ENCODE peak calls at places on chromosomes 1 and 21, in five cellular contexts. L is AG10803, T is aorta, A is mammary epithelial cell, F is mesendoderm. B is an unnamed sample.

GRCh38 chr21:42317341-42317741 is 2.1 kb upstream of the TFF3 start:
- DNase-seq in A (no peak), T (no peak), L (no peak), F (no peak), B (no peak)

GRCh38 chr1:94305704-94306103 is 68.3 kb upstream of the ARHGAP29 start:
- DNase-seq in L (peak; percentile 79), A (peak; percentile 87), F (no peak), T (no peak), B (peak; percentile 82)

GRCh38 chr21:33976980-33977720 is 61.5 kb upstream of the ATP5PO start:
- DNase-seq in F (no peak), L (no peak), A (no peak), T (no peak), B (no peak)

GRCh38 chr1:232509570-232509969 is 120.4 kb downstream of the SIPA1L2 start:
- DNase-seq in L (peak; percentile 8), A (no peak), F (peak; percentile 59), T (no peak), B (no peak)

GRCh38 chr1:7454052-7454815 is 316.9 kb upstream of the VAMP3 start:
- DNase-seq in F (peak; percentile 50), A (no peak), T (no peak), L (peak; percentile 16), B (no peak)

GRCh38 chr1:22186316-22186715 is 43.4 kb upstream of the WNT4 start:
- DNase-seq in L (no peak), A (no peak), F (no peak), T (no peak), B (no peak)

GRCh38 chr1:10236405-10237156 is 26.2 kb downstream of the KIF1B start:
- DNase-seq in L (peak; percentile 80), A (no peak), T (no peak), F (no peak), B (no peak)

GRCh38 chr1:54310439-54311328 is 95.5 kb downstream of the SSBP3 start:
- DNase-seq in A (peak; percentile 62), L (peak; percentile 28), T (no peak), F (peak; percentile 89), B (no peak)

GRCh38 chr1:78831731-78832360 is 174.7 kb downstream of the ADGRL4 start:
- DNase-seq in F (peak; percentile 17), L (peak; percentile 95), A (peak; percentile 92), T (no peak), B (peak; percentile 84)

GRCh38 chr1:4059270-4059669 is 159.2 kb upstream of the C1orf174 start:
- DNase-seq in L (no peak), T (no peak), F (no peak), A (no peak), B (no peak)

GRCh38 chr1:57279909-57280666 is 143.8 kb downstream of the DAB1 start:
- DNase-seq in A (peak; percentile 97), T (no peak), F (peak; percentile 12), L (no peak), B (peak; percentile 99)

DNA sequence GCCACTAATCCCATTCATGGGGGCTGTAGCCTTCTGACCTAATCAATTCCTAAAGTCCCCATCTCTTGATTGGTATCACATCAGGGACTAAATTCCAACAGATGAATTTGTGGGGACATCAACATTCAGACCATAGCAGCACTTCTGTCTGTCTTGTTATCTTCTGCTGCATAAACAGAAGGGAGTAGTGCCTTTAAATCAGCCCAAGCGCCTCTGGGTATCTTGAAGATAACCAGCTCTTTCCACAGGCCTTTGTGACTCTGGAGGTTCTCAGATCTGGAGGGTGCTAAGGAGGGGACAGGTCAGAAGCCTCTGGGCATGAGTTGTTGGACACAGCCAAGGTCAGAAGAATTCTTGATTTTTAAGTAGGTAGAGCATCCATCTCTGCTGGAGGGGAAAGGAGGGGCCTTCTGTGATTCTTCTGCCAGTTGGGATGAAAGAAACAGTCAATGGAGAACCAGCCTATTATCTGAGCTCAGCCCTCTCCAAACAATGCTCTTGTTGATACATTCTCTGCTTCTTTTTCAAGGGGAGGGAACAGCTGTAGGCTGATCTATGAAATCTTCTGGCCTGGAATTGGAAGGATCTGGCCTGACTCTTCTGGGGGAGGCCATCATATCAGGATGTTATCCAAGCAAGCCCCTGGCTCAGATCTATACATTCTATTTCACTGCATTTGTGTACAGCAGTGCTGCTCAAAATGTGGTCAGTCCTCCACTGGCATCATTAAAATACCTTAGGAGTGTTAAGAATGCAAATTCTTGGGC is 31.2 kb upstream of the LRIG2 start:
- DNase-seq in L (no peak), F (peak; percentile 86), T (no peak), A (no peak), B (no peak)
- H3K4me3 ChIP-seq in L (no peak overlapping the region), F (no peak overlapping the region), T (no peak overlapping the region), A (no peak overlapping the region), B (no peak overlapping the region)

GRCh38 chr1:148309940-148310500 is 157.9 kb upstream of the NBPF11 start:
- DNase-seq in F (peak; percentile 26), A (peak; percentile 16), T (no peak), L (no peak), B (peak; percentile 19)
- H3K4me3 ChIP-seq in F (no peak overlapping the region), A (no peak overlapping the region), T (no peak overlapping the region), L (no peak overlapping the region), B (peak overlapping the region; percentile 10)

DNA sequence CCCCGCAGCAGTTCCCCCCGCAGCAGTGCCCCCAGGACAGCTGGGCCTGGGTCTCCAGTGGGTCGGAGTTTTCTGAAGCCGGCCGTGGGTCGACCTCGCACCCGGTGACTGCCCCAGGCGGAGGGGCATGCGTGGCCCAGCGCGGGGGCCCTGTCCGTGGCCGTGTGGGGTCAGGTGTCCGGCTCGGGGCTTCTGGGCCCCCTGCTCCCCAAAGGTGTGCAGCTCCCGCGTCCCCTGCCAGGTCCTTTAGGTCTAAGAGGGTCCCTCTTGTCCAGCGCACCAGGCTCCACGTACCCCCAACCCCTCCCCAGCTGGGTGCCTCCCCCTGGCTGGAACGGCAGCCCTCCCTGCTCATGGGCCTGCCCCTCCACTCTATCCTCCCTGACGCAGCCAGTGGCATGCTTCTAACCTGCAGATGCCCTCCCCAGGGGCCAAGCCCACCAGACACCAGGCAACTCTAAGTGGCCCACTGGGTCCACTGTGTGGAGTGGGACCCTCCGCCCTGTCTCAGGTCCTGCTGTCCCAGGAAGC is 5.9 kb upstream of the HES4 start:
- DNase-seq in F (no peak), T (no peak), L (no peak), A (no peak), B (no peak)
- H3K4me3 ChIP-seq in F (no peak overlapping the region), T (no peak overlapping the region), L (no peak overlapping the region), A (no peak overlapping the region), B (no peak overlapping the region)

DNA sequence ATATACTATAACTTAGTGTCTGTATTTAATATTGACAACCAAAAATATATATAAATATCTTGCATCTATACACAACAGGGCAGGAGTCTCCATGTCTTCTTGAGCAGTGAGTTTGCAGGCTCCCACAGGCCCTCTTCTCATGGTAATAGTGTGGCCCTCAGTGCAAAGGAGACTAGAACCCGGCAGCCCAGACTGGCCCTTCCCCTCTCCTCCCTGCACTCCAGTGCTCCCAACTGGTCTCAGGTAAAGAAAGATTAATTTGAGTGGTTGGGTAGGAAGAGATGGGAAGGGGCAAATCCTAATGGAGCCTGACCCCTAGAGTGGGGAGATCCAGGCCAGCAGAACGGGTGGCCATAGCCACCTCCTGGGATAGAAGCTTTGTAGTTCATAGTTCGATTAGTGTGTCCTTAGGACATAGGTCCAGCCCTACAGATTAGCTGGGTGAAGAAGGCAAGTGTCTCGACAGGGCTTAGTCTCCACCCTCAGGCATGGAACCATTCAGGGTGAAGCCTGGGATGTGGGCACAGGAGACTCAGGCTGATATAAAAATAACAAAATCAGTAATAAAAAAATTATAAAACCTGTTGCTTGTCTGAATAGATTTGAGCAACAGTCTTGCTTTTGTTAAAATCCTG is 32.3 kb downstream of the SLC2A1 start:
- DNase-seq in A (no peak), F (no peak), L (no peak), T (no peak), B (no peak)
- H3K4me3 ChIP-seq in A (no peak overlapping the region), F (no peak overlapping the region), L (no peak overlapping the region), T (no peak overlapping the region), B (no peak overlapping the region)

B was measured in epithelial cell of esophagus.